ENCODE peak calls at places on chromosome 5, in ten cellular contexts. K, B, H, E, X, T, N, G, D and Y are unnamed samples. For H3K4me1, the result is how much of the 10 kb centered on the place peaks cover.

GRCh38 chr5:83721878-83722779 is 1.5 kb upstream of the HAPLN1 start:
- DNase-seq in K (peak), B (peak), H (peak), E (peak), X (peak), T (peak), N (peak), G (peak), D (peak), Y (no peak)

GRCh38 chr5:103744159-103744558 is 181.6 kb upstream of the NUDT12 start:
- DNase-seq in K (no peak), B (peak), H (peak), E (peak), X (no peak), T (no peak), N (no peak), G (no peak), D (no peak), Y (no peak)

GRCh38 chr5:66494437-66494836 is 101.8 kb upstream of the MAST4 start:
- DNase-seq in K (peak), B (no peak), H (no peak), E (no peak), X (no peak), T (no peak), N (no peak), G (no peak), D (no peak), Y (peak)

GRCh38 chr5:77924081-77924480 is 147.9 kb upstream of the TBCA start:
- DNase-seq in K (no peak), B (no peak), H (peak), E (no peak), X (no peak), T (no peak), N (no peak), G (no peak), D (no peak), Y (no peak)

GRCh38 chr5:43680286-43680685 is 77.3 kb downstream of the NNT start:
- DNase-seq in K (no peak), B (no peak), H (no peak), E (no peak), X (no peak), T (no peak), N (no peak), G (no peak), D (no peak), Y (no peak)

GRCh38 chr5:66864240-66864884 is 268.2 kb downstream of the MAST4 start:
- DNase-seq in K (peak), B (peak), H (peak), E (peak), X (no peak), T (no peak), N (no peak), G (no peak), D (no peak), Y (peak)

GRCh38 chr5:1229822-1230221 is 4.6 kb downstream of the SLC6A18 start:
- DNase-seq in K (no peak), B (no peak), H (no peak), E (no peak), X (no peak), T (no peak), N (no peak), G (no peak), D (no peak), Y (no peak)

GRCh38 chr5:69166686-69167487 is at the start of gene CCNB1:
- DNase-seq in K (peak), B (peak), H (peak), E (peak), X (peak), T (peak), N (peak), G (peak), D (peak), Y (peak)

GRCh38 chr5:144422025-144422424 is 251.4 kb downstream of the KCTD16 start:
- DNase-seq in K (no peak), B (no peak), H (no peak), E (no peak), X (no peak), T (no peak), N (no peak), G (no peak), D (no peak), Y (no peak)

GRCh38 chr5:90557391-90557790 is 1.2 kb upstream of the ADGRV1 start:
- DNase-seq in K (peak), B (no peak), H (no peak), E (no peak), X (no peak), T (no peak), N (no peak), G (peak), D (no peak), Y (no peak)

GRCh38 chr5:530001-530400 is 5.8 kb upstream of the SLC9A3 start:
- DNase-seq in K (no peak), B (peak), H (no peak), E (no peak), X (no peak), T (no peak), N (no peak), G (no peak), D (no peak), Y (no peak)

GRCh38 chr5:32538031-32538547 is 47.3 kb upstream of the SUB1 start:
- DNase-seq in K (no peak), B (peak), H (no peak), E (no peak), X (peak), T (peak), N (no peak), G (no peak), D (no peak), Y (no peak)
- H3K27ac ChIP-seq in K (no peak), B (no peak), H (peak), E (no peak), X (no peak), T (no peak), N (no peak), G (no peak), D (no peak), Y (no peak)

GRCh38 chr5:124742983-124743533 is 3.4 kb downstream of the ZNF608 start:
- DNase-seq in K (no peak), B (peak), H (peak), E (peak), X (no peak), T (no peak), N (peak), G (no peak), D (peak), Y (no peak)
- H3K4me3 ChIP-seq in K (peak), B (peak), H (peak), E (peak), X (peak), T (peak), N (peak), G (peak), D (peak), Y (no peak)

GRCh38 chr5:7871560-7872113 is 2.7 kb downstream of the MTRR start:
- DNase-seq in K (no peak), B (no peak), H (no peak), E (no peak), X (no peak), T (no peak), N (no peak), G (no peak), D (no peak), Y (no peak)
- H3K4me1 ChIP-seq in K (under half), B (under half), H (under half), E (under half), X (under half), T (under half), N (under half), G (under half), D (under half), Y (under half)

DNA sequence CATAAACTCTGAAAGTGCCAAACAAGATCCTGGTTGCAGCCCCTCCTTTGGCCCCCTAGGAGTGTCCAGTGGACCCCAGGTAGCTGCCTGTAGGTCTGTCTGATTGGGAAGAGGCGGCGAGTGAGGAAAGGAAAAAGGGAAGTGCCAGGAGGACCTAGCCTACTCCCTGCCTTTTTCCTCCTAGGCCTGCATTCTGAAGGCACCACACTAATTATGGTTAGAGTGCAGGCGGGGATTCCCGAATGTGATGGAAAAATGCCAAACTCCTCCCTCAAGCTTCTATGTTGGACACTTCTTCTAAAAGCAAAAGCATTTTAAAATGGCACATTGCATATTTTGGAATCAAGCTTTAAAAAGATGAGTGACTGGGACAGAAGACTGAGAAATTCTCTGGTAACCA is 83.2 kb upstream of the SMIM15 start:
- DNase-seq in K (no peak), B (peak), H (peak), E (peak), X (no peak), T (no peak), N (no peak), G (no peak), D (no peak), Y (no peak)
- H3K27ac ChIP-seq in K (no peak), B (no peak), H (no peak), E (no peak), X (no peak), T (peak), N (no peak), G (no peak), D (no peak), Y (no peak)

GRCh38 chr5:52989781-52990530 is 804 bp downstream of the ITGA2 start:
- DNase-seq in K (peak), B (peak), H (peak), E (peak), X (peak), T (peak), N (peak), G (peak), D (peak), Y (no peak)

GRCh38 chr5:52989025-52989780 is at the start of gene ITGA2:
- DNase-seq in K (peak), B (peak), H (peak), E (peak), X (peak), T (peak), N (peak), G (peak), D (peak), Y (no peak)

GRCh38 chr5:52987711-52988329 is 1.3 kb upstream of the ITGA2 start:
- DNase-seq in K (no peak), B (no peak), H (peak), E (peak), X (no peak), T (no peak), N (no peak), G (no peak), D (no peak), Y (no peak)

GRCh38 chr5:52988335-52989024 is 672 bp upstream of the ITGA2 start:
- DNase-seq in K (no peak), B (no peak), H (peak), E (no peak), X (no peak), T (no peak), N (no peak), G (no peak), D (no peak), Y (no peak)

DNA sequence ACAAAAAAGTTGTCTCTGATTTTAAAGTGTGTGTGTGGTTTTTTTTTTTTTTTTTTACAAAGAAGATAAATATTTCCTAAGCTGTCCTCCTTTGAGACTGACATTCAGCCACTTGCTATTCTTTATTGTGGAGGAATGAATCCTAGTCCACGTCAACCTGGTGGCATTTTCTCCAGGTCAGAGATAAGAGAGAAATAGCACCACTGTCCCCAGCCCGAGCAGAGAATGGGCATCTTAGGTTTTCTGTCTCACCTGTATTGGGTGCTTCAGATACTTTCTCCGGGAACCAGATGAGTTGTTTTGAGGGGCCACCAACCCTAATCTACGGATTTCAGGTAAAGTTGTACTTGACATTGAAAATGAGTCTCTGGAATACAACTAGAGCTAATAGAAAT is 1.4 kb downstream of the ITGA2 start:
- DNase-seq in K (no peak), B (no peak), H (no peak), E (no peak), X (no peak), T (no peak), N (no peak), G (no peak), D (no peak), Y (no peak)
- H3K4me3 ChIP-seq in K (peak), B (no peak), H (peak), E (peak), X (peak), T (peak), N (peak), G (peak), D (no peak), Y (no peak)

GRCh38 chr5:56352808-56353590 is 119.9 kb upstream of the ANKRD55 start:
- DNase-seq in K (no peak), B (no peak), H (no peak), E (no peak), X (no peak), T (no peak), N (no peak), G (no peak), D (no peak), Y (no peak)
- H3K4me1 ChIP-seq in K (under half), B (under half), H (under half), E (under half), X (under half), T (under half), N (under half), G (under half), D (under half), Y (under half)